ENCODE peak calls at places on chromosomes 12 and 14, in nine cellular contexts. E is kidney, Q is endodermal cell, U is endothelial cell of umbilical vein, O is HCT116, D is HepG2, L is fibroblast of lung, G is neural progenitor cell, N is mesenchymal stem cell. V is an unnamed sample.

GRCh38 chr12:124904306-124905098 is 9.9 kb downstream of the UBC start:
- DNase-seq in E (peak; percentile 96), Q (peak; percentile 86), U (peak; percentile 85), O (no peak), D (peak; percentile 72), L (peak; percentile 92), G (peak; percentile 25), N (peak; percentile 99), V (no peak)

GRCh38 chr12:124621296-124621660 is 53.9 kb upstream of the NCOR2 start:
- DNase-seq in E (no peak), Q (peak; percentile 85), U (no peak), O (no peak), D (no peak), L (peak; percentile 93), G (no peak), N (no peak), V (no peak)

GRCh38 chr12:88375960-88376305 is 204.3 kb downstream of the KITLG start:
- DNase-seq in E (peak; percentile 29), Q (no peak), U (no peak), O (no peak), D (no peak), L (no peak), G (no peak), N (no peak), V (no peak)

GRCh38 chr14:70907996-70908917 is 998 bp downstream of the PCNX1 start:
- DNase-seq in E (peak; percentile 87), Q (peak; percentile 92), U (peak; percentile 61), O (no peak), D (peak; percentile 70), L (peak; percentile 71), G (peak; percentile 72), N (peak; percentile 64), V (peak; percentile 76)

GRCh38 chr12:8508224-8508623 is 5.1 kb upstream of the CLEC4D start:
- DNase-seq in E (no peak), Q (peak; percentile 78), U (no peak), O (no peak), D (no peak), L (no peak), G (no peak), N (no peak), V (no peak)

GRCh38 chr12:115672506-115673080 is 604.9 kb downstream of the MED13L start:
- DNase-seq in E (no peak), Q (no peak), U (no peak), O (no peak), D (no peak), L (no peak), G (no peak), N (no peak), V (no peak)

GRCh38 chr14:89085154-89086059 is 261.0 kb downstream of the TTC8 start:
- DNase-seq in E (no peak), Q (no peak), U (no peak), O (no peak), D (no peak), L (no peak), G (no peak), N (peak; percentile 8), V (no peak)

GRCh38 chr12:30725739-30726138 is 29.0 kb downstream of the CAPRIN2 start:
- DNase-seq in E (no peak), Q (no peak), U (peak; percentile 73), O (peak; percentile 54), D (no peak), L (peak; percentile 89), G (no peak), N (peak; percentile 73), V (no peak)

GRCh38 chr12:50017047-50017446 is 8.2 kb downstream of the RACGAP1 start:
- DNase-seq in E (no peak), Q (peak; percentile 15), U (peak; percentile 83), O (no peak), D (no peak), L (peak; percentile 81), G (no peak), N (peak; percentile 86), V (no peak)

GRCh38 chr12:132143328-132144071 is 619 bp downstream of the DDX51 start:
- DNase-seq in E (no peak), Q (peak; percentile 63), U (no peak), O (no peak), D (no peak), L (no peak), G (peak; percentile 34), N (no peak), V (peak; percentile 66)

GRCh38 chr12:43579240-43579639 is 27.2 kb upstream of the ADAMTS20 start:
- DNase-seq in E (no peak), Q (no peak), U (peak; percentile 7), O (no peak), D (no peak), L (no peak), G (no peak), N (no peak), V (no peak)

GRCh38 chr12:115201928-115202327 is 518.0 kb upstream of the TBX3 start:
- DNase-seq in E (no peak), Q (no peak), U (no peak), O (no peak), D (no peak), L (no peak), G (no peak), N (peak; percentile 64), V (no peak)

DNA sequence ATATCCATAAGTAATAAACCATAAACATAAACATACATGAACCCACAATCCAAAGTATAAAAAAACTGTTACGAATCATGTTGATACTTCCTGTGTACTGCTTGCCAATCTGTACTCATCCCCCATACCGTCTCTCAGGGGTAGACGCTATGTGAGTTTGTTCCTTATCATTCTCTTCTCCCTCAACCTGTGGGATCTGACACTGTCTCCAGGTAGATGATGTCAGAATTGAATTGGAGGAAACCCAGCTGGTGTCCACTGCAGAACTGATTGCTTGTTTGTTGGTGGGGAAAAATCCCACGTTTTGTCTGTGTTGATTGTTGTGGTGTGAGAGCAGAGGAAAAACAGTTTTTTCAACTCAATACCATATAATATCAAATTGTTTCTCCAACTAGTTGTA is 50.8 kb downstream of the C12orf42 start:
- DNase-seq in E (no peak), Q (no peak), U (no peak), O (no peak), D (no peak), L (no peak), G (no peak), N (no peak), V (no peak)
- H3K9ac ChIP-seq in E (no peak overlapping the region), Q (no peak overlapping the region), U (no peak overlapping the region), O (no peak overlapping the region), D (no peak overlapping the region), L (no peak overlapping the region), G (no peak overlapping the region), N (no peak overlapping the region), V (no peak overlapping the region)

GRCh38 chr12:65657635-65658034 is 166.6 kb upstream of the HMGA2 start:
- DNase-seq in E (no peak), Q (no peak), U (no peak), O (no peak), D (no peak), L (peak; percentile 64), G (no peak), N (no peak), V (no peak)
- H3K9ac ChIP-seq in E (no peak overlapping the region), Q (no peak overlapping the region), U (peak overlapping the region; percentile 81), O (peak overlapping the region; percentile 58), D (no peak overlapping the region), L (no peak overlapping the region), G (no peak overlapping the region), N (peak overlapping the region; percentile 78), V (no peak overlapping the region)

DNA sequence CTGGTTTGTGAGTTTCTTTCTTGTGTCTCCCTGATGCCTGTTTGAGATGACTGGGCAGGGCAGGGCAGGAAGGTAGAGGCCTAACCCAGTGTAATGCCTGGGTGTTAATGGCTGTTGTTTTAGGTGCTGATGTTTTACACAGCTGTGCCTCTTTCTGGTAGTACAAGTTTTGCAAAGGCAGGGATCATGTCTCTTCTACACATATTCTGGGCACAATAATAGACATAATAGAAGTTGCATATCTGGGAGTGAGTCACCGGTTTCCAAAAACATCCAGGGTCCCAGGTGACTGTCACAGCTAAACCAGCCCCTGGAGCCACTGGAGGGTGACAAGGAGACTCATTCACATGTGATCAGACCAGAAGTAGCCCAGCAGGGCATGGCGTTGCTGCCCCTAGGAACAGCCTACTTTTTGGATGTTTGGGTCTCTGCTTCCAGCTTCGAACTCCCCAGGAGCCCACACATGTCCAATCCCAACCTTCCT is 18.1 kb downstream of the TPCN1 start:
- DNase-seq in E (peak; percentile 66), Q (peak; percentile 60), U (no peak), O (no peak), D (no peak), L (no peak), G (no peak), N (no peak), V (no peak)
- H3K9ac ChIP-seq in E (peak overlapping the region; percentile 1), Q (no peak overlapping the region), U (no peak overlapping the region), O (no peak overlapping the region), D (no peak overlapping the region), L (no peak overlapping the region), G (no peak overlapping the region), N (peak overlapping the region; percentile 40), V (no peak overlapping the region)

GRCh38 chr14:54562334-54562733 is 4.6 kb upstream of the SAMD4A start:
- DNase-seq in E (no peak), Q (no peak), U (no peak), O (no peak), D (no peak), L (peak; percentile 82), G (no peak), N (peak; percentile 10), V (no peak)
- H3K9ac ChIP-seq in E (no peak overlapping the region), Q (no peak overlapping the region), U (no peak overlapping the region), O (no peak overlapping the region), D (no peak overlapping the region), L (no peak overlapping the region), G (no peak overlapping the region), N (peak overlapping the region; percentile 41), V (no peak overlapping the region)

DNA sequence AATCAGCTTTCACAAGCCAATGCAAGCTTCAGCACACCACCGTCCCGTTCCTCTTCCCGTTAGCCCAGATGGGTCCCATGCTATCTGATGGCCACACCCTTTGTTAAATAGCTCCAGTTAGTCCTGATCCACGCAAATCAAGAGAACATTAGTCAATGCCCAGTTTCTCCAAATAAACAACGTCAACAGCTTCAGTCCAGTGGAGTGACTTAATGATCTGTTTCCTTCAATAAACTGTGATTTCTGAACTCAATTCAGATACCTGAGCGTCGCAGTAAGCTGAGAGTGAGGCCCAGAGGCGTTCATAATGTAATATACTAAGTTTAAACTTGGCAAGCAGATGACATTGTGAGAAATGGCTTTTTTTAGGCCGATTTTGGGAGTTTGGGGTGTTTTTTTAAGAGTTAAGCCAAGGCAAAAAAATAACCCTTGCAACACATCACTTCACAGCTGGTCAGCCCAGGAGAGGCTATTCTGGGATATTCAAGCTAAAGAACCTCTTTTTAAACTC is 112.3 kb downstream of the ZFP36L1 start:
- DNase-seq in E (no peak), Q (no peak), U (no peak), O (no peak), D (no peak), L (peak; percentile 68), G (no peak), N (peak; percentile 49), V (no peak)
- H3K9ac ChIP-seq in E (no peak overlapping the region), Q (no peak overlapping the region), U (no peak overlapping the region), O (no peak overlapping the region), D (no peak overlapping the region), L (no peak overlapping the region), G (no peak overlapping the region), N (peak overlapping the region; percentile 83), V (no peak overlapping the region)